ENCODE peak calls at places on chromosomes 2 and 18, in five cellular contexts. M is neuronal stem cell, G is H9, D is mesenchymal stem cell, A is trophoblast cell. F is an unnamed sample.

GRCh38 chr2:184114439-184114838 is 483.9 kb upstream of the ZNF804A start:
- DNase-seq in M (no peak), G (no peak), D (no peak), A (no peak), F (no peak)

GRCh38 chr2:208392300-208392699 is 14.3 kb upstream of the PTH2R start:
- DNase-seq in M (no peak), G (no peak), D (no peak), A (no peak), F (no peak)

GRCh38 chr2:234632527-234633391 is 135.9 kb upstream of the ARL4C start:
- DNase-seq in M (no peak), G (peak; percentile 38), D (peak; percentile 98), A (peak; percentile 67), F (no peak)

GRCh38 chr2:5387421-5387820 is 304.8 kb upstream of the SOX11 start:
- DNase-seq in M (no peak), G (no peak), D (no peak), A (no peak), F (no peak)

GRCh38 chr2:84891355-84892010 is 10.6 kb upstream of the TRABD2A start:
- DNase-seq in M (no peak), G (no peak), D (no peak), A (no peak), F (no peak)

GRCh38 chr2:65113229-65113628 is 16.7 kb downstream of the RAB1A start:
- DNase-seq in M (no peak), G (no peak), D (no peak), A (no peak), F (no peak)

GRCh38 chr2:45177870-45178269 is 168.6 kb upstream of the SIX2 start:
- DNase-seq in M (no peak), G (no peak), D (no peak), A (no peak), F (no peak)

GRCh38 chr2:232013701-232014353 is 52.3 kb downstream of the DIS3L2 start:
- DNase-seq in M (no peak), G (no peak), D (peak; percentile 85), A (peak; percentile 76), F (no peak)

GRCh38 chr2:10548626-10549025 is 100.5 kb upstream of the ODC1 start:
- DNase-seq in M (no peak), G (peak; percentile 65), D (peak; percentile 58), A (peak; percentile 95), F (peak; percentile 58)

GRCh38 chr2:16525265-16525887 is 140.3 kb downstream of the CYRIA start:
- DNase-seq in M (peak; percentile 36), G (peak; percentile 63), D (peak; percentile 14), A (peak; percentile 51), F (peak; percentile 89)

GRCh38 chr18:37649930-37650329 is 84.3 kb upstream of the CELF4 start:
- DNase-seq in M (no peak), G (no peak), D (no peak), A (no peak), F (no peak)

GRCh38 chr2:109185801-109186570 is 57.0 kb downstream of the SH3RF3 start:
- DNase-seq in M (no peak), G (no peak), D (no peak), A (no peak), F (no peak)

GRCh38 chr18:63132819-63133200 is 186.8 kb downstream of the BCL2 start:
- DNase-seq in M (no peak), G (no peak), D (no peak), A (no peak), F (no peak)

GRCh38 chr2:55051026-55051866 is 995 bp upstream of the RTN4 start:
- DNase-seq in M (peak; percentile 51), G (peak; percentile 48), D (peak; percentile 99), A (peak; percentile 91), F (no peak)

GRCh38 chr2:28408764-28409599 is 16.3 kb downstream of the FOSL2 start:
- DNase-seq in M (no peak), G (no peak), D (peak; percentile 93), A (peak; percentile 97), F (no peak)

GRCh38 chr18:46402396-46402795 is 254.6 kb downstream of the LOXHD1 start:
- DNase-seq in M (no peak), G (no peak), D (peak; percentile 16), A (no peak), F (no peak)

GRCh38 chr2:25362564-25363145 is 20.9 kb upstream of the DNMT3A start:
- DNase-seq in M (no peak), G (no peak), D (no peak), A (no peak), F (no peak)

GRCh38 chr2:1321297-1321696 is 92.0 kb upstream of the TPO start:
- DNase-seq in M (no peak), G (no peak), D (no peak), A (no peak), F (no peak)

GRCh38 chr2:15761056-15761455 is 169.4 kb downstream of the DDX1 start:
- DNase-seq in M (no peak), G (peak; percentile 10), D (no peak), A (no peak), F (peak; percentile 14)

GRCh38 chr2:181357979-181358378 is 99.2 kb upstream of the ITGA4 start:
- DNase-seq in M (no peak), G (no peak), D (no peak), A (no peak), F (no peak)

GRCh38 chr2:64414736-64415435 is 39.1 kb upstream of the LGALSL start:
- DNase-seq in M (no peak), G (no peak), D (no peak), A (no peak), F (no peak)

GRCh38 chr2:231720971-231721640 is 12.8 kb downstream of the PTMA start:
- DNase-seq in M (no peak), G (no peak), D (no peak), A (no peak), F (no peak)

GRCh38 chr2:119512946-119513345 is 11.3 kb downstream of the SCTR start:
- DNase-seq in M (no peak), G (no peak), D (no peak), A (no peak), F (no peak)

GRCh38 chr2:107428781-107429180 is 397.9 kb upstream of the RGPD4 start:
- DNase-seq in M (no peak), G (no peak), D (no peak), A (no peak), F (no peak)

GRCh38 chr2:68675470-68675869 is 32.1 kb downstream of the PROKR1 start:
- DNase-seq in M (no peak), G (no peak), D (no peak), A (no peak), F (no peak)

GRCh38 chr2:107772380-107772779 is 54.3 kb upstream of the RGPD4 start:
- DNase-seq in M (no peak), G (no peak), D (no peak), A (no peak), F (no peak)

GRCh38 chr2:39119732-39120520 is 925 bp downstream of the SOS1 start:
- DNase-seq in M (peak; percentile 54), G (peak; percentile 51), D (peak; percentile 68), A (peak; percentile 73), F (peak; percentile 80)

GRCh38 chr2:149169653-149170052 is 131.2 kb downstream of the LYPD6B start:
- DNase-seq in M (no peak), G (no peak), D (peak; percentile 37), A (peak; percentile 64), F (no peak)

GRCh38 chr18:38872342-38872741 is 1306.7 kb upstream of the CELF4 start:
- DNase-seq in M (no peak), G (no peak), D (no peak), A (no peak), F (no peak)

GRCh38 chr18:7021994-7022840 is 95.4 kb downstream of the LAMA1 start:
- DNase-seq in M (no peak), G (no peak), D (peak; percentile 14), A (peak; percentile 94), F (no peak)

GRCh38 chr2:148234143-148234542 is 213.3 kb downstream of the MBD5 start:
- DNase-seq in M (no peak), G (no peak), D (no peak), A (no peak), F (no peak)

GRCh38 chr2:71831208-71831577 is 316.5 kb downstream of the CYP26B1 start:
- DNase-seq in M (no peak), G (peak; percentile 22), D (peak; percentile 73), A (peak; percentile 70), F (no peak)
- H2AFZ ChIP-seq in M (no peak overlapping the region), G (no peak overlapping the region), D (no peak overlapping the region), A (no peak overlapping the region), F (no peak overlapping the region)

GRCh38 chr2:187566712-187567111 is 12.5 kb upstream of the TFPI start:
- DNase-seq in M (no peak), G (no peak), D (no peak), A (no peak), F (no peak)

GRCh38 chr2:187569571-187569970 is 15.3 kb upstream of the TFPI start:
- DNase-seq in M (no peak), G (no peak), D (no peak), A (no peak), F (no peak)

GRCh38 chr2:187569042-187569441 is 14.8 kb upstream of the TFPI start:
- DNase-seq in M (no peak), G (no peak), D (no peak), A (no peak), F (no peak)

GRCh38 chr2:187567126-187567525 is 12.9 kb upstream of the TFPI start:
- DNase-seq in M (no peak), G (no peak), D (peak; percentile 75), A (no peak), F (no peak)

GRCh38 chr2:187566266-187566665 is 12.0 kb upstream of the TFPI start:
- DNase-seq in M (no peak), G (no peak), D (no peak), A (no peak), F (no peak)
- H2BK12ac ChIP-seq in M (no peak overlapping the region), G (no peak overlapping the region), D (no peak overlapping the region), A (no peak overlapping the region), F (no peak overlapping the region)

DNA sequence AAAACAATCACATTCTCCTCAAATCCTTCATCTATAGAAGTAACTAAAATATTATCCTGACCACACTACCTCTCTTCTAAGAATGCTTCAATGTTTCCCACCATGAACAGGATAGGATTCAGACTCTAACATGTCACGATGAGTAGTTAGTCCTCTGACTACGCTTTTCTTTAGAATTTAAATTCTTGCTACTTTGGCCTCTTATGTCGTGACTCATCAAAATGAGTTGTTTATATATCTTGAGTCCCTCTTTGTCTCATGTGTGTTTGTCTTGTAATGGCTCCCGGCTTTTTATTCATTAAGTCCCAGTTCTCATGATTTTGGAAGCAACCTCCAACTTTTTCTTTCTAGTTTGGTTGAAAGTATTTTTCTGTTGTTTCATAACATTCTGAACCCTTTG is 1289.2 kb downstream of the DSC3 start:
- DNase-seq in M (no peak), G (no peak), D (peak; percentile 57), A (no peak), F (no peak)
- H2AFZ ChIP-seq in M (no peak overlapping the region), G (no peak overlapping the region), D (no peak overlapping the region), A (no peak overlapping the region), F (no peak overlapping the region)

DNA sequence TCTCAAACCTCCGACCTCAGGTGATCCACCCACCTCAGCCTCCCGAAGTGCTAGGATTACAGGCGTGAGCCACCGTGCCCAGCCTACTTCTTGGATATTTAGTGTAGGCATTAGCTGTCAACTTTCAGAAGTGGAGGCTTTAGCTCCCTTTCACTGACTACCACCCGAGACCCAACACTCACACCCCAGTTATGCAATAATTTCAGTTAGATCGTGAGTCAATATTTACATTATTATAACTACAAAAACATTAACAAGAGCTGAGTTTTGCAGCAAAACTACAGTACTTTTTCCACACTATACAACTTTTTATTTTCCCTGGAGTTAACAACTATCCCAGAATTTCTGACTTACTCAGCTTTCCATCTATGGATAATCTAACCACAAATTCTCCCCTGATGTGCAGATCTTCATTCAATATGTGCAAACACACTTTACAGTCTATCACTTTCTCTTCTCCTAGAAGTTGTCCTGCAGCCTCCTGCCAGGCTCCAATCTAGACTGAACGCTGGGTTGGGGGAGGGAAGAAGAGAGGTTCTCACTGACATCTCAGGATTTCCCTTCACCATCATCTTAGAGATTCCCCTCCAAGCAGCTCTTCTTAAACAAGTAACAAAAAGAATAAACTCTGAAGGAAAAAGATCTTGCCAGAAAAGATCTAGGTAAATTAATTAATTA is 10.1 kb downstream of the TBC1D8 start:
- DNase-seq in M (no peak), G (no peak), D (peak; percentile 18), A (no peak), F (no peak)
- H2BK12ac ChIP-seq in M (no peak overlapping the region), G (no peak overlapping the region), D (no peak overlapping the region), A (no peak overlapping the region), F (no peak overlapping the region)